ENCODE peak calls at places on chromosomes 7 and 10, in ten cellular contexts. M is stomach; Z is RWPE1; G is IMR-90; O is CD4-positive, alpha-beta T cell; F is heart right ventricle; R is brain microvascular endothelial cell; T is neural crest cell; U is left lung; J is HepG2. P is an unnamed sample.
A peak's percentile ranks its signal among the peaks of the same experiment; 100 is the strongest.

GRCh38 chr7:86913709-86914108 is 145.7 kb downstream of the ELAPOR2 start:
- DNase-seq in M (no peak), Z (no peak), G (peak; percentile 3), O (no peak), F (no peak), R (no peak), T (no peak), U (no peak), J (no peak), P (no peak)

GRCh38 chr10:2978111-2978510 is 89.2 kb upstream of the PFKP start:
- DNase-seq in M (no peak), Z (peak; percentile 62), G (peak; percentile 79), O (no peak), F (no peak), R (no peak), T (no peak), U (no peak), J (peak; percentile 56), P (peak; percentile 68)

GRCh38 chr7:74025146-74025545 is 2.8 kb upstream of the ELN start:
- DNase-seq in M (no peak), Z (no peak), G (no peak), O (no peak), F (no peak), R (no peak), T (no peak), U (no peak), J (no peak), P (no peak)

GRCh38 chr10:3911713-3912442 is 126.9 kb upstream of the KLF6 start:
- DNase-seq in M (no peak), Z (peak; percentile 41), G (peak; percentile 31), O (no peak), F (no peak), R (no peak), T (no peak), U (no peak), J (no peak), P (no peak)

GRCh38 chr7:122893486-122893885 is 7.2 kb upstream of the CADPS2 start:
- DNase-seq in M (no peak), Z (no peak), G (no peak), O (no peak), F (no peak), R (no peak), T (no peak), U (no peak), J (no peak), P (no peak)

GRCh38 chr7:6650521-6651011 is 13.4 kb downstream of the ZNF316 start:
- DNase-seq in M (no peak), Z (no peak), G (no peak), O (no peak), F (no peak), R (no peak), T (no peak), U (no peak), J (no peak), P (no peak)

GRCh38 chr7:87204933-87205332 is 14.6 kb downstream of the TMEM243 start:
- DNase-seq in M (no peak), Z (no peak), G (no peak), O (no peak), F (no peak), R (no peak), T (no peak), U (no peak), J (no peak), P (no peak)

GRCh38 chr10:88106348-88106747 is 242.9 kb downstream of the PTEN start:
- DNase-seq in M (no peak), Z (no peak), G (no peak), O (no peak), F (no peak), R (no peak), T (no peak), U (no peak), J (no peak), P (no peak)

GRCh38 chr10:33099748-33100147 is 141.7 kb upstream of the ITGB1 start:
- DNase-seq in M (no peak), Z (no peak), G (peak; percentile 76), O (no peak), F (no peak), R (peak; percentile 29), T (no peak), U (no peak), J (no peak), P (no peak)

GRCh38 chr7:86407291-86407690 is 236.4 kb upstream of the GRM3 start:
- DNase-seq in M (no peak), Z (no peak), G (no peak), O (no peak), F (no peak), R (no peak), T (no peak), U (no peak), J (no peak), P (no peak)

GRCh38 chr7:129896568-129897382 is 56.0 kb downstream of the UBE2H start:
- DNase-seq in M (no peak), Z (peak; percentile 44), G (peak; percentile 38), O (no peak), F (no peak), R (no peak), T (no peak), U (no peak), J (no peak), P (no peak)

GRCh38 chr10:77390481-77390891 is 247.1 kb downstream of the KCNMA1 start:
- DNase-seq in M (no peak), Z (no peak), G (no peak), O (no peak), F (no peak), R (no peak), T (no peak), U (no peak), J (no peak), P (no peak)

GRCh38 chr7:97011536-97012292 is 6.4 kb downstream of the DLX6 start:
- DNase-seq in M (no peak), Z (no peak), G (no peak), O (no peak), F (no peak), R (no peak), T (no peak), U (no peak), J (no peak), P (no peak)

GRCh38 chr10:71090801-71091200 is 121.6 kb upstream of the UNC5B start:
- DNase-seq in M (peak; percentile 22), Z (no peak), G (no peak), O (no peak), F (no peak), R (no peak), T (peak; percentile 0), U (no peak), J (no peak), P (peak; percentile 6)

DNA sequence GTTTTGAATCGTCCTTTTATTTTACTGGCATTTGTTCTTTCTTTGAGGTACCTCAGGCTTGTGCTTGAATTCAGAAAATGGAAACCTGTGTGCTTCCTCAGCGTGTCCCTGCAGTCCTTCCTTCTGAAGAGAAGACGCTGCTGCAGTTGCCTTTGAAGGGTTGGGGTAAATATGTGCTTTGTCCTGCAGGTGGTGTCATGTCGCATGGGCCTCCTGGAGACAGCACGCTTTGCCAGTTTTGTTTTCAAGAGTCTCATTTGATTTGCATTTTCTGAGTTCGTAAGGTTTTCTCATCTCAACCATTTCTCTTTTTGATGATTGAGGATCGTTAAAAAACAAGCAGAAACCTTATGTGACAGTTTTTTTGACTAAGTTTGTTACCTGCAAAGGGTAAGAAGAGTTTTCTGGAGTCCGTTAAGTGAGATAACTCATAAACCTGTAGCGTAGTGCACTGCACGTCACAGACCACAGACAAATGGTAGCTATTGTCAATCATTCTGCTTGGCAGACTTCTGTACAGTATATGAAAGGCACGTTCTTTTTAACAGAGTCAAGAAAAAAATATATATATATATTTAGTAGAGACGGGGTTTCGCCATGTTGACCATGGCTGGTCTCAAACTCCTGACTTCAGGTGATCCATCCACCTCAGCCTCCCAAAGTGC is 57.0 kb downstream of the CDC123 start:
- DNase-seq in M (no peak), Z (no peak), G (peak; percentile 34), O (no peak), F (no peak), R (peak; percentile 22), T (no peak), U (no peak), J (no peak), P (peak; percentile 66)
- TF ChIP-seq CTCF in M (peak; percentile 10), Z (no peak), G (peak; percentile 34), O (no peak), F (no peak), R (peak; percentile 63), T (peak; percentile 60), U (no peak), J (peak; percentile 53), P (peak; percentile 40)

DNA sequence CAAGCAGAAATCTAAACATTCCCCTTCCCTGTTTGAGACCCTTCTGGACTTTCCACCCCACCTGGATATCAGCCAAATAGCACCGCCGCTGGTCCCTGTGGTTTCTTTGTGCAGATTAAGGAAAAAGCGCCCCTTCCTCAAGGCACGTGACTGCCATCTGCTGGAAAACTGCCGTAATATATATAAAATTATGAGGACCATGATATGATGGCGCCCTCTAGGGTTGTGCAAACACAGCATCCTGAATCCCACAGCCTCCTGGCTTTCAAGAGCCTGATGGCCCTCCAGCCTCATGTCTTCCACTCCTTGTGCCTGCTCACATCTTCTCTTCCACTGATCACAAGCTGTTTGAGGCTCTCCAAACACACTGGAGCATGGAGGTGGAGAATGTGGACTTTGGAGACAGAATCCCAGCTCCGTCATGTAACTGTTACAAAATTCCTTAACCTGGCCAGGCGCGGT is 121.3 kb downstream of the MYL10 start:
- DNase-seq in M (no peak), Z (peak; percentile 40), G (peak; percentile 42), O (peak; percentile 3), F (no peak), R (peak; percentile 16), T (peak; percentile 88), U (no peak), J (peak; percentile 78), P (peak; percentile 54)
- TF ChIP-seq CTCF in M (peak; percentile 30), Z (peak; percentile 88), G (peak; percentile 88), O (peak; percentile 59), F (peak; percentile 33), R (peak; percentile 71), T (peak; percentile 95), U (no peak), J (peak; percentile 90), P (peak; percentile 14)

DNA sequence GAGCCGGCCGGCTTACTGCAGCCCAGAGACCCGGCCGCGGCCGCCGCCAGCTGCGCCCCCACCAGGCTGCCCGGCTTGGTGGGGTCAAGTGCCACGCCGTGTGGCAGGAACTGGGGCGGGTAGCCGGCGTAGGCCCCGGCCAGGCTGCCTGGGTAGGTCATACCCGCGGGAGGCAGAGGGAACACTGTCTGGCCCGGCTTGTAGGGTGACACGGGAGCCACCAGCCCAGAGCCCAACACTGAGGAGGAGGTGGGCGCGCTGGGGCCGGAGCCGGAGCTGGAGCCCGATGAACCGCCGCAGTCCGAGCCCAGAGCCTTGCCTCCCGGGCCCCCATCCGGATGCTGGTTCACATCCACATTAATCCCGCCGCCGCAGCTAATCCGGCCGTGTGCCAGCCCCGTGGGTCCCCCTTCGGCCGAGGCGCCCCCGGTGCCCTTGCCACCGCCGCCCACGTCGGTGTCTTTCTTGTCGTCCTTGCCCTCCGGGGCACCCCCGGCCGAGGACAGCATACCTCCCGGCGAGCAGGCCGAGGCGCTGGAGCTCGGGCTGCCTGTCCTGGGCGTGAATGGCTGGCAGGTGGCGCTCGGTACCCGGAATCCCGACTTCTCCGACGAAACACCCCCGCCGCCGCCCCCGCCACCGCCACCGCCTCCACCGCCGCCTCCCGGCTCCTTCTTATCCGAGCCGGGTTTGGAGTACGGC is 2.0 kb downstream of the ZNF503 start:
- DNase-seq in M (peak; percentile 84), Z (peak; percentile 79), G (peak; percentile 69), O (peak; percentile 27), F (peak; percentile 85), R (peak; percentile 65), T (peak; percentile 66), U (peak; percentile 85), J (peak; percentile 36), P (peak; percentile 75)
- TF ChIP-seq CTCF in M (peak; percentile 11), Z (peak; percentile 75), G (peak; percentile 46), O (no peak), F (peak; percentile 67), R (peak; percentile 67), T (peak; percentile 67), U (peak; percentile 68), J (peak; percentile 61), P (peak; percentile 47)

GRCh38 chr10:61701055-61701705 is 38.5 kb downstream of the CABCOCO1 start:
- DNase-seq in M (no peak), Z (no peak), G (peak; percentile 4), O (no peak), F (no peak), R (no peak), T (no peak), U (no peak), J (no peak), P (no peak)
- TF ChIP-seq CTCF in M (no peak), Z (peak; percentile 8), G (peak; percentile 9), O (no peak), F (no peak), R (no peak), T (no peak), U (no peak), J (no peak), P (no peak)

P was measured in GM13976.